ENCODE peak calls at places on chromosomes 7 and 10, in four cellular contexts. Q is body of pancreas; Y is kidney; D is CD8-positive, alpha-beta T cell. N is an unnamed sample.

GRCh38 chr7:23026164-23026563 is 12.2 kb upstream of the HYCC1 start:
- DNase-seq in Q (no peak), D (no peak), Y (no peak), N (no peak)

GRCh38 chr10:48468866-48469511 is 135.9 kb downstream of the ARHGAP22 start:
- DNase-seq in Q (peak), D (no peak), Y (peak), N (peak)

GRCh38 chr10:96290368-96291133 is 13.7 kb upstream of the DNTT start:
- DNase-seq in Y (no peak), D (no peak), Q (no peak), N (no peak)

GRCh38 chr10:85597006-85597405 is 769.6 kb downstream of the GRID1 start:
- DNase-seq in Y (no peak), Q (no peak), D (no peak), N (no peak)

GRCh38 chr7:92115821-92116220 is 18.5 kb downstream of the CYP51A1 start:
- DNase-seq in Y (no peak), D (no peak), Q (no peak), N (no peak)

GRCh38 chr7:36607741-36608140 is 116.6 kb downstream of the AOAH start:
- DNase-seq in D (no peak), Q (no peak), Y (no peak), N (no peak)

GRCh38 chr7:100430450-100431285 is 1.0 kb downstream of the MEPCE start:
- DNase-seq in D (peak), Y (peak), Q (no peak), N (no peak)

GRCh38 chr10:30637881-30638467 is 8.4 kb upstream of the LYZL2 start:
- DNase-seq in Y (no peak), D (no peak), Q (no peak), N (no peak)

GRCh38 chr7:96075510-96076349 is 246.2 kb downstream of the SLC25A13 start:
- DNase-seq in D (peak), Y (peak), Q (peak), N (peak)

GRCh38 chr10:75071756-75072155 is 39.7 kb upstream of the SAMD8 start:
- DNase-seq in Y (no peak), D (no peak), Q (no peak), N (no peak)

GRCh38 chr7:15378494-15378893 is 183.3 kb downstream of the AGMO start:
- DNase-seq in Y (no peak), Q (no peak), D (no peak), N (no peak)

GRCh38 chr7:124722292-124722691 is 43.3 kb downstream of the GPR37 start:
- DNase-seq in Y (no peak), D (no peak), Q (no peak), N (no peak)

GRCh38 chr7:100720320-100720644 is at the start of gene EPO:
- DNase-seq in D (no peak), Y (no peak), Q (no peak), N (no peak)

GRCh38 chr7:15489383-15489782 is 72.4 kb downstream of the AGMO start:
- DNase-seq in D (no peak), Q (no peak), Y (no peak), N (no peak)

GRCh38 chr7:97013025-97013424 is 7.7 kb downstream of the DLX6 start:
- DNase-seq in Q (no peak), Y (no peak), D (no peak), N (no peak)

DNA sequence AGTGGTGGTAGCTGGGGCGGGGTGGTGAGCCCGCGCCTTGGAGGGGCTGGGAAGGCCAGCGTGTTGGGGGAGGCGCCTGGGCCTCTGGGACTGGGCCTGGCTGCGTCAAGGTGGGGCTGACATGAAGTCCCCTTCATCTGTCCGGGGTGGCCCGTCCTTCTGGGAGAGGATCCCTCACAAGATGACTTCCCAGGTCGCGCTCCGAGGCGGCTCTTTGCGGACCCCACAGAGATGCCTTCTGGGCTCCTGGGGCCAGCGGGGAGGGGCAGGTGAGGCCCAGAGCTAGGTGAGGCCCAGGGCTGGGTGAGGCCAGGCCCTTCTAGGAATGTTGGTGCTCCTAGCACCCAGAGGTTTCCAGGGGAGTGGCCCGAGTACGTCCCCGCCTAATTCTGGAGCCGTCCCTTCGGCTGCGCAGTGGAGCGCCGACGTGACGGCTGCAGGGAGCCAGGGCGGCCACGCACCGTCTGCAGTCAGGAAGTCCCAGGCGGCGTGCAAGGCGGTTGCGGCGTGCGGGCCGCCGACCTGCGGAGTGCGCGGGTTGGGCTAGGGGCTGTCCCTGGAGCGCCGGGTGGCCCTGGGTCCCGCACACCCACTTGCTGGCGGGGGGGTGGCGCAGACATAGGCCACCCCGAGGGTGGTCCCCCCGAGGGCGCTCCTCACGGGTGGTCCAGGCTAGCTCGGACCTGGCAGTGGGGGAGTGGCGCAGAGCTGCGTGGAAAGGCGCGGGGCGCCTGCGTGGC is 58.3 kb upstream of the NUPR2 start:
- DNase-seq in D (no peak), Q (no peak), Y (peak), N (no peak)
- H3K4me3 ChIP-seq in D (no peak), Q (no peak), Y (no peak), N (no peak)

GRCh38 chr10:34854147-34854601 is 39.1 kb upstream of the PARD3 start:
- DNase-seq in Y (no peak), D (no peak), Q (no peak), N (no peak)

GRCh38 chr10:34853357-34853756 is 38.3 kb upstream of the PARD3 start:
- DNase-seq in D (no peak), Y (no peak), Q (no peak), N (no peak)

GRCh38 chr10:34859170-34859569 is 44.1 kb upstream of the PARD3 start:
- DNase-seq in Y (no peak), Q (no peak), D (no peak), N (no peak)

GRCh38 chr10:34861293-34862004 is 46.4 kb upstream of the PARD3 start:
- DNase-seq in Y (no peak), Q (peak), D (no peak), N (no peak)

DNA sequence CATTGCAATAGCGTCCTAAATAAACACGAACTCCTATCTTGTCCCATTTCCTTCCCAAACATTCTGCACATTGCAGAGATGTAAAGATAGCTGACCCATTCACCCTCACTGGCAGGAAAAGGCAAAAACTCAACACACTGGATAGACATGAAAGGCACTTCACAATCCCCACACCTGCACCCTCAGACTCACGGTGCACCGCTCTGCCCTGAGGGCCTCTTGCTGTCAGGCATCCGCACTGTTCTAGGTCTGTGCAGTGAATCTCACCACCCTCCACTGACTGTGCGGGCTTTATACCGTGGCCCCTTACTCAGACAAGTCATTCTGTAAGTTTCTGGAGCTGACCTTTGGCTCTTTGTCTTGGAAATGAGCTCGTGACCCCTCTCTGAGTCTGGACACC is 42.9 kb upstream of the PARD3 start:
- DNase-seq in Q (no peak), Y (no peak), D (no peak), N (no peak)
- H3K27ac ChIP-seq in Q (no peak), Y (no peak), D (no peak), N (no peak)

GRCh38 chr10:92593553-92594046 is 670 bp downstream of the KIF11 start:
- DNase-seq in D (no peak), Q (no peak), Y (no peak), N (no peak)
- H3K4me3 ChIP-seq in D (peak), Q (no peak), Y (peak), N (peak)

DNA sequence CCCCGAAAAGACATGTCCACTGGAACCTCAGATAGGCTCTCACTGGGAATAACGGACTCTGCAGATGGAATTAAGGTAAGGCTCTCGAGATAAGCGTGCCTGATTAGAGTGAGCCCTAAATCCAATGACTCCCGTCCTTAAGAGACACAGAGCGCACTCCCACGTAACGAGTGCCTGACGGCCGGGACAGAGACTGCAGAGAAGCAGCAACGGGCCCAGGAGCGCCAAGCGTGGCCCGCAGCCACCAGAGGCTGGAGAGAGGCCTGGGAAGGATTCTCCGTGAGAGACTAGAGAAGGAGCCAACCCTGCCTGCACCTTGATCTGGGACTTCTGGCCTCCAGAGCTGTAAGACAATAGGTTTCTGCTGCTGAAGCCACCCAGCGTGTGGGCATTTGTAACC is 20.0 kb upstream of the TNRC18 start:
- DNase-seq in D (no peak), Y (no peak), Q (no peak), N (peak)
- H3K27ac ChIP-seq in D (no peak), Y (no peak), Q (no peak), N (no peak)

GRCh38 chr10:95289003-95289920 is 1.5 kb downstream of the PDLIM1 start:
- DNase-seq in Q (peak), D (no peak), Y (no peak), N (peak)
- H3K4me3 ChIP-seq in Q (no peak), D (no peak), Y (peak), N (peak)